ENCODE peak calls at places on chromosomes 11 and 22, in six cellular contexts. Y is iPS DF 19.7; T is substantia nigra; O is astrocyte of the spinal cord; P is activated naive CD8-positive, alpha-beta T cell treated with anti-CD3 and anti-CD28 coated beads for 36 hours; J is CD4-positive, CD25-positive, alpha-beta regulatory T cell. K is an unnamed sample.

GRCh38 chr11:129265125-129265788 is 73.1 kb upstream of the ARHGAP32 start:
- DNase-seq in P (no peak), Y (no peak), J (no peak), O (no peak), T (no peak), K (no peak)

GRCh38 chr11:61967924-61968757 is 707 bp upstream of the FTH1 start:
- DNase-seq in P (peak; percentile 58), O (peak; percentile 20), T (no peak), J (peak; percentile 33), Y (no peak), K (no peak)

GRCh38 chr11:72591785-72592490 is 82.3 kb downstream of the PDE2A start:
- DNase-seq in P (peak; percentile 73), J (peak; percentile 22), Y (no peak), O (no peak), T (no peak), K (no peak)

GRCh38 chr11:70671083-70671482 is 272.8 kb downstream of the CTTN start:
- DNase-seq in J (no peak), T (no peak), O (no peak), P (no peak), Y (no peak), K (no peak)

GRCh38 chr11:5967708-5968107 is 586 bp downstream of the OR56A5 start:
- DNase-seq in T (no peak), O (no peak), J (no peak), Y (no peak), P (no peak), K (no peak)

GRCh38 chr11:65591939-65592814 is 3.4 kb downstream of the KCNK7 start:
- DNase-seq in T (no peak), J (no peak), Y (no peak), P (no peak), O (peak; percentile 83), K (no peak)

GRCh38 chr11:16606784-16607674 is 131.4 kb upstream of the C11orf58 start:
- DNase-seq in J (no peak), Y (no peak), T (peak; percentile 48), O (peak; percentile 30), P (no peak), K (no peak)

GRCh38 chr22:30010789-30011405 is 69.4 kb upstream of the HORMAD2 start:
- DNase-seq in J (no peak), T (no peak), O (no peak), Y (no peak), P (no peak), K (no peak)

GRCh38 chr22:25630446-25630845 is 66.0 kb downstream of the GRK3 start:
- DNase-seq in P (no peak), O (peak; percentile 5), T (no peak), J (no peak), Y (no peak), K (no peak)

K was measured in iPS DF 6.9.